ENCODE peak calls at places on chromosomes 12 and 14, in eight cellular contexts. One of them, this sample, is unnamed.

GRCh38 chr12:93358821-93359220 is 18.9 kb upstream of the NUDT4 start:
- DNase-seq in NB4: no peak
- DNase-seq in Peyer's patch: no peak
- DNase-seq in tibial nerve: no peak
- DNase-seq in lung: no peak
- DNase-seq in left cardiac atrium: no peak
- DNase-seq in M059J: no peak
- DNase-seq in stimulated activated CD8-positive, alpha-beta memory T cell treated with anti-CD3 and anti-CD28 coated beads, Interleukin-4, amount 100 ng/mL, for 24 hours: no peak
- DNase-seq in this sample: no peak

GRCh38 chr12:538731-539539 is 79.2 kb downstream of the B4GALNT3 start:
- DNase-seq in tibial nerve: peak; percentile 36
- DNase-seq in M059J: peak; percentile 87
- DNase-seq in lung: peak; percentile 52
- DNase-seq in stimulated activated CD8-positive, alpha-beta memory T cell treated with anti-CD3 and anti-CD28 coated beads, Interleukin-4, amount 100 ng/mL, for 24 hours: no peak
- DNase-seq in NB4: no peak
- DNase-seq in Peyer's patch: no peak
- DNase-seq in left cardiac atrium: peak; percentile 76
- DNase-seq in this sample: peak; percentile 33

GRCh38 chr14:38016497-38016896 is 191.2 kb upstream of the SSTR1 start:
- DNase-seq in stimulated activated CD8-positive, alpha-beta memory T cell treated with anti-CD3 and anti-CD28 coated beads, Interleukin-4, amount 100 ng/mL, for 24 hours: no peak
- DNase-seq in tibial nerve: no peak
- DNase-seq in M059J: no peak
- DNase-seq in Peyer's patch: no peak
- DNase-seq in lung: no peak
- DNase-seq in left cardiac atrium: no peak
- DNase-seq in NB4: peak; percentile 13
- DNase-seq in this sample: no peak

GRCh38 chr14:92040431-92041040 is 677 bp upstream of the TRIP11 start:
- DNase-seq in Peyer's patch: no peak
- DNase-seq in left cardiac atrium: no peak
- DNase-seq in stimulated activated CD8-positive, alpha-beta memory T cell treated with anti-CD3 and anti-CD28 coated beads, Interleukin-4, amount 100 ng/mL, for 24 hours: no peak
- DNase-seq in M059J: peak; percentile 65
- DNase-seq in tibial nerve: no peak
- DNase-seq in NB4: peak; percentile 59
- DNase-seq in lung: no peak
- DNase-seq in this sample: no peak

GRCh38 chr14:22886500-22887259 is 3.7 kb downstream of the REM2 start:
- DNase-seq in M059J: peak; percentile 77
- DNase-seq in tibial nerve: peak; percentile 29
- DNase-seq in left cardiac atrium: peak; percentile 65
- DNase-seq in lung: peak; percentile 84
- DNase-seq in Peyer's patch: peak; percentile 86
- DNase-seq in NB4: peak; percentile 87
- DNase-seq in stimulated activated CD8-positive, alpha-beta memory T cell treated with anti-CD3 and anti-CD28 coated beads, Interleukin-4, amount 100 ng/mL, for 24 hours: peak; percentile 61
- DNase-seq in this sample: no peak

GRCh38 chr12:90499793-90500192 is 455.2 kb downstream of the CCER1 start:
- DNase-seq in tibial nerve: no peak
- DNase-seq in NB4: no peak
- DNase-seq in left cardiac atrium: no peak
- DNase-seq in lung: no peak
- DNase-seq in stimulated activated CD8-positive, alpha-beta memory T cell treated with anti-CD3 and anti-CD28 coated beads, Interleukin-4, amount 100 ng/mL, for 24 hours: no peak
- DNase-seq in Peyer's patch: no peak
- DNase-seq in M059J: no peak
- DNase-seq in this sample: no peak

GRCh38 chr14:99232406-99233214 is 39.4 kb downstream of the BCL11B start:
- DNase-seq in lung: no peak
- DNase-seq in M059J: no peak
- DNase-seq in NB4: no peak
- DNase-seq in tibial nerve: no peak
- DNase-seq in Peyer's patch: no peak
- DNase-seq in stimulated activated CD8-positive, alpha-beta memory T cell treated with anti-CD3 and anti-CD28 coated beads, Interleukin-4, amount 100 ng/mL, for 24 hours: no peak
- DNase-seq in left cardiac atrium: no peak
- DNase-seq in this sample: no peak

GRCh38 chr12:120439646-120440247 is 1.8 kb downstream of the COX6A1 start:
- DNase-seq in left cardiac atrium: peak; percentile 41
- DNase-seq in Peyer's patch: peak; percentile 74
- DNase-seq in lung: peak; percentile 35
- DNase-seq in stimulated activated CD8-positive, alpha-beta memory T cell treated with anti-CD3 and anti-CD28 coated beads, Interleukin-4, amount 100 ng/mL, for 24 hours: peak; percentile 59
- DNase-seq in M059J: peak; percentile 46
- DNase-seq in tibial nerve: peak; percentile 40
- DNase-seq in NB4: peak; percentile 88
- DNase-seq in this sample: peak; percentile 27

GRCh38 chr14:105087963-105088811 is 23.0 kb upstream of the GPR132 start:
- DNase-seq in tibial nerve: no peak
- DNase-seq in lung: peak; percentile 63
- DNase-seq in stimulated activated CD8-positive, alpha-beta memory T cell treated with anti-CD3 and anti-CD28 coated beads, Interleukin-4, amount 100 ng/mL, for 24 hours: no peak
- DNase-seq in Peyer's patch: peak; percentile 15
- DNase-seq in NB4: peak; percentile 51
- DNase-seq in left cardiac atrium: peak; percentile 73
- DNase-seq in M059J: peak; percentile 87
- DNase-seq in this sample: no peak

GRCh38 chr14:104968153-104968527 is 10.0 kb downstream of the AHNAK2 start:
- DNase-seq in lung: peak; percentile 56
- DNase-seq in stimulated activated CD8-positive, alpha-beta memory T cell treated with anti-CD3 and anti-CD28 coated beads, Interleukin-4, amount 100 ng/mL, for 24 hours: no peak
- DNase-seq in Peyer's patch: no peak
- DNase-seq in NB4: no peak
- DNase-seq in left cardiac atrium: peak; percentile 90
- DNase-seq in M059J: no peak
- DNase-seq in tibial nerve: peak; percentile 74
- DNase-seq in this sample: no peak

GRCh38 chr12:24760162-24760561 is 188.7 kb downstream of the BCAT1 start:
- DNase-seq in left cardiac atrium: no peak
- DNase-seq in lung: no peak
- DNase-seq in tibial nerve: no peak
- DNase-seq in NB4: no peak
- DNase-seq in stimulated activated CD8-positive, alpha-beta memory T cell treated with anti-CD3 and anti-CD28 coated beads, Interleukin-4, amount 100 ng/mL, for 24 hours: no peak
- DNase-seq in M059J: peak; percentile 43
- DNase-seq in Peyer's patch: no peak
- DNase-seq in this sample: no peak

GRCh38 chr12:13390921-13391320 is 194.4 kb downstream of the EMP1 start:
- DNase-seq in lung: no peak
- DNase-seq in Peyer's patch: no peak
- DNase-seq in NB4: no peak
- DNase-seq in stimulated activated CD8-positive, alpha-beta memory T cell treated with anti-CD3 and anti-CD28 coated beads, Interleukin-4, amount 100 ng/mL, for 24 hours: no peak
- DNase-seq in M059J: no peak
- DNase-seq in left cardiac atrium: no peak
- DNase-seq in tibial nerve: no peak
- DNase-seq in this sample: no peak